ENCODE peak calls at places on chromosomes 11 and 22, in four cellular contexts. V is K562, X is H1, S is HepG2. M is an unnamed sample.

GRCh38 chr11:75801362-75802021 is 13.5 kb upstream of the UVRAG start:
- DNase-seq in V (no peak), X (no peak), S (no peak), M (no peak)

GRCh38 chr22:23779083-23779482 is 6.4 kb downstream of the MMP11 start:
- DNase-seq in V (no peak), X (no peak), S (no peak), M (no peak)

GRCh38 chr11:133533205-133533604 is 904 bp upstream of the OPCML start:
- DNase-seq in V (no peak), X (no peak), S (no peak), M (no peak)

GRCh38 chr22:46119729-46120419 is 30.5 kb upstream of the PPARA start:
- DNase-seq in V (peak), X (no peak), S (no peak), M (no peak)

GRCh38 chr11:130765951-130766649 is 150.2 kb downstream of the SNX19 start:
- DNase-seq in V (no peak), X (no peak), S (no peak), M (no peak)

GRCh38 chr22:46007848-46008261 is 30.9 kb upstream of the WNT7B start:
- DNase-seq in V (no peak), X (no peak), S (no peak), M (peak)

GRCh38 chr11:328012-328411 is 7.4 kb upstream of the IFITM3 start:
- DNase-seq in V (no peak), X (no peak), S (no peak), M (no peak)

GRCh38 chr11:22304337-22304961 is 33.7 kb upstream of the SLC17A6 start:
- DNase-seq in V (peak), X (no peak), S (peak), M (peak)

GRCh38 chr11:5234390-5234834 is at the start of gene HBD:
- DNase-seq in V (no peak), X (no peak), S (no peak), M (no peak)

GRCh38 chr22:46576556-46577351 is 39.3 kb upstream of the CELSR1 start:
- DNase-seq in V (peak), X (no peak), S (no peak), M (no peak)

GRCh38 chr11:69054397-69055211 is 5.9 kb downstream of the TPCN2 start:
- DNase-seq in V (no peak), X (no peak), S (no peak), M (no peak)

GRCh38 chr22:46619240-46619829 is 851 bp upstream of the GRAMD4 start:
- DNase-seq in V (no peak), X (no peak), S (no peak), M (no peak)

GRCh38 chr11:95135880-95136279 is 46.2 kb downstream of the ENDOD1 start:
- DNase-seq in V (no peak), X (no peak), S (no peak), M (no peak)

GRCh38 chr11:73195191-73196007 is 22.7 kb upstream of the P2RY2 start:
- DNase-seq in V (no peak), X (no peak), S (peak), M (no peak)

GRCh38 chr11:127639916-127640315 is 639.3 kb upstream of the KIRREL3 start:
- DNase-seq in V (no peak), X (no peak), S (no peak), M (peak)

GRCh38 chr11:62552931-62553838 is 6.6 kb upstream of the AHNAK start:
- DNase-seq in V (peak), X (peak), S (no peak), M (peak)

GRCh38 chr11:48034926-48035876 is 54.8 kb downstream of the PTPRJ start:
- DNase-seq in V (no peak), X (no peak), S (no peak), M (no peak)
- TF ChIP-seq POLR2AphosphoS5 in V (no peak), X (no peak), S (no peak), M (no peak)

GRCh38 chr11:93477684-93478234 is 65.4 kb downstream of the SMCO4 start:
- DNase-seq in V (no peak), X (no peak), S (no peak), M (peak)

GRCh38 chr11:93476796-93477195 is 66.4 kb downstream of the SMCO4 start:
- DNase-seq in V (no peak), X (no peak), S (no peak), M (no peak)

GRCh38 chr11:93468286-93468685 is 74.9 kb downstream of the SMCO4 start:
- DNase-seq in V (no peak), X (no peak), S (no peak), M (no peak)

GRCh38 chr11:93478841-93479240 is 64.3 kb downstream of the SMCO4 start:
- DNase-seq in V (no peak), X (no peak), S (no peak), M (no peak)

DNA sequence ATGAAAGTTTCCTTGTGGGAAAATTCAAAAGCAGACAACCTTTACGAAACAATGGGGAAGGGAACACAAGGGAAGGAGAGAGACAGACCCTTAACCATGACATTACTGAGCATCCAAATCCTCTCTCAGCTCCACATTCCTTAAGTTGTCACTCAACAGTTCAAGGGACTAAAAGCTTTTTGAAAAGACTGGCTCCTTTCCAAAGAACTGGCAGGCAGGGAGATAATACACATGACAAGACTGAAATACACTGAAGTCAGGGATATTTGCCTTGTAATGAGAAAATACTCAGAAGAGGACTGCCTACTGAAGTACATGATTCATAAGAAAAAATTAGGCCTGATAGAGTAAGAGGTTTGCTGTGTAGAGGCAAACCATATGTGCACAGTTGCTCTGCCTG is 69.1 kb downstream of the SMCO4 start:
- DNase-seq in V (no peak), X (no peak), S (no peak), M (no peak)
- TF ChIP-seq JUN in V (no peak), X (no peak), S (no peak), M (no peak)

DNA sequence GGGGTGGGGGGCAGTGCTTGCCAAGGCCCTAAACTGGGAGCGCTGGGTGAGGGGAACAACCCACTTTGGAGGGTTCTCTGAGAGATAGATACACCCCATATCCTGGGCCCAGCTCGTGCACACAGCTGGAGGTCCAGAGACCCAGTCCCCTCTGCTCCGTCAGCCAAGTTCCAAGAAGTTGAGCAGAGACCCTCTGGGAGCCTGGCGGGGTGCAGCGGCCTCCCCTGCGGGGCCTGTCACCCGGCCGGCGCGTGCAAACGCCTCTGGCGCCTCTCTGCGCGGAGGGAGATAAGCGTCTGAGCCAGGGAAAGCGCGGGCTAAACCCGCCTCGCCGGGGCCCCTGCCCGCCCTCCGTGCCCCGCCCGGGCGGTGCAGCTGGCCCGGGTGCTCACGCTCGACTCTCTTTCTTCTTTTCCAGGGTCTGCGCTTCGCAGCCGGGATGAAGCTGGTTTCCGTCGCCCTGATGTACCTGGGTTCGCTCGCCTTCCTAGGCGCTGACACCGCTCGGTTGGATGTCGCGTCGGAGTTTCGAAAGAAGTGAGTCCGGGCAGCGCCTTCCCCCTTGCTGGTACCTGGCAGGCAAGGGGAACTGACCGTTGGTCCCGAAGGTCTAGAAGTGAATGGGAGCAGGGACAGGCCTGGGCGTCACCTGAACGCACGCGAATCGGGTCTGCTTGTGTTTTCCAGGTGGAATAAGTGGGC is 540 bp downstream of the ADM start:
- DNase-seq in V (no peak), X (peak), S (peak), M (no peak)
- TF ChIP-seq POLR2AphosphoS5 in V (no peak), X (no peak), S (no peak), M (no peak)

GRCh38 chr11:99973993-99974392 is 713.1 kb upstream of the ARHGAP42 start:
- DNase-seq in V (no peak), X (no peak), S (no peak), M (no peak)

GRCh38 chr11:99979052-99979451 is 708.0 kb upstream of the ARHGAP42 start:
- DNase-seq in V (no peak), X (no peak), S (no peak), M (no peak)
- TF ChIP-seq JUN in V (no peak), X (no peak), S (no peak), M (no peak)

GRCh38 chr11:83051760-83052671 is 19.7 kb downstream of the RAB30 start:
- DNase-seq in V (no peak), X (no peak), S (no peak), M (peak)
- TF ChIP-seq POLR2AphosphoS5 in V (no peak), X (no peak), S (no peak), M (no peak)

DNA sequence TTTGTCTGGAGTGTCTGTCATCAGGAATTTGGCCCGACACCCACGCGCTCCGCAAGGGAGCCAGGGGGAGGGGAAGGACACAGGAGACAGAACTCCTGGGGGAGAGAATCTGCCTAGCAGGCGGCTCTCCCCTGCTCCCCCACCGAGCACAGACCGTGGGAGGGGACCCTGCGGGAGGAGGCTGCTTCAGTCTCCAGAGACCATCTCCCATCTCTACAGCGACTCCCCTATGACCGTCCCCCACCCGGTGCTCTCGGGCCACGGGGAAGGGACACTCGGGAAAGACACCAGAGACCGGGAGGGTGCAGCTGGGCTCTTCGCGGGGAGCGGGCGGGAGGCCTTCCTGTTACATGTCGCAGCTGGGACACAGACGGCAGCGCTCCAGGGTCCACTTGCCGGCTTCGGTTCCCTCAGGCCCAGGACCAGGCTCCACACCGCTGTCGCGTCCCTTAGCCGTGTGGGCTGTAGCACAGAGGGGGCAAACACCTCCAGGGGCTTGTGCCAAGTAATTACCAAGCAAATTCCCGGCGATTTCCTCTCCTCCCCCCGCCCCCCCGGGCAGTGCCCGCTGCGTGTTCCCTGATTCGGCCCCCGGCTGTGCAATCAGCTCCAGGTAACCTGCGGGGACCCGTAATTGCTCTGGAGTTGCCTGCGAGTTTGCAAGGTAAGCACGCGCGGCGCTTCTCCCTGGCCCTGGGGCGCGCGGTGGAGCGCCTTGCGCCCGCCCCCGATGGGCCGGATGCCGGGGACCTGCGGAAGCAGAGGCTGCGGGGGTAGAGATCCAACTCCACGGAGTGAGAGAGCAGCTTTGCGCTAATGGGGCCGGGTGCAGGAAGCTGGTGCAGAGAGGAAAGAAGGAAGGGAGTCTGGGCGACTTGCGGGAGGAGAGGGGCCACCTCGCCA is 155.1 kb upstream of the CADM1 start:
- DNase-seq in V (no peak), X (peak), S (no peak), M (no peak)
- TF ChIP-seq JUN in V (no peak), X (no peak), S (no peak), M (no peak)

DNA sequence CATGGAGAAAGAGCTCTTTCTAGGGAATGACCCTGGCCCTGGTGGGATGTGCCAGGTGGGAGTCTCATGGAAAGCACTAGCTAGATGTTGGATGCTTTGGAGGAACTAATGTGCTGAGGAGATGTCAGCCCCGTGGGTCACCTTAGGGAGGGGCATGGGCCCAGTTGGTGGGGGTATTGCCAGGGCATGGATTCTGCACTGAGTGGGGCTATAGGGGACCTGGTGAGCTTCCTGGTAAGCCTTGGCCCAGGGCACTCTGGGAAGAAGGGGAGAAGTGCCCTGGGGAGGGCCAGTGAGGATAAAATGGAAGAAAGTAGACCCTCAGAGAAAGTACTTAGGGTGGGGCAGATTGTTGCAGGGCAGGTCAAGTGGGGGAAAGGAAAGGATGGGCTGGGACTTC is 65.2 kb upstream of the SORL1-AS1 start:
- DNase-seq in V (no peak), X (no peak), S (no peak), M (no peak)
- TF ChIP-seq POLR2AphosphoS5 in V (no peak), X (no peak), S (no peak), M (no peak)

DNA sequence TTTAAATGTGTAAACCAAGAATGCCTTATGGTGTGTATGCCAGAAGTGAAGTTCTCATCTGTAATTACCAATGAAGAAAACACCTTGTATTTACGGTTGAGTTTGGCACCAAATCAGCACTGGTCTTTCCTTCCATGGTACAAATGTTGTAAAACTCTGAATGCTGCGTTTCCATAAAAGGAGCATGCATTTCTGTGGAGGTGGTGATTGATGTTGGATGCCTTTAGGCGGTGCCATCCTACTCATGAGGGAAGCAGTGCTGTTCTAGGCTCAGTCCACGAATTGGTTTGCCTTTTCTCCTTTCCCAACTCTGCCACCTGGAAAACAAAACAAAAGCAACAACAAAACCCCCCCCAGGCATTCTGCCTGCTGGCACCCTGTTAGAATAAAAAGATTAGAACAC is 124.4 kb downstream of the TEAD1 start:
- DNase-seq in V (no peak), X (no peak), S (no peak), M (no peak)
- TF ChIP-seq JUN in V (no peak), X (no peak), S (no peak), M (no peak)

DNA sequence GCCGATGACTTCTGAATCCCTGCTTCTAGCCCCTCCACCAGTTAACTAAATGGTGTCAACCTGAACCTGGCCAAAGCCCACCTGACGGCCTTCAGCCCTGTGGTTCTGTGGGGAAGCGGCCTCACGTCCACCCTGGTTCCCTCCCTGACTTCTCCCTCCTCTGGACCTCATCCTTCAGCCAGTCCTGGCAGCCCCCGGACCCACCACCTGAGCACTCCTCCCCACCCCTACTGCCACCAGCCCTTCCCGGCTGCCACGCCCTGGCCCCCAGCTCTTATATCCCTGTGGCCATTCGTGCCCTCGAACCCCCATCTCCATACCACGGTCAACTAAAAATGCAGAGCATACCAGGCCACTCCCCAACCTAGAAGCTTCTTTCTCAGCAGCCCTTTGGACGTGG is 4.2 kb upstream of the MDK start:
- DNase-seq in V (no peak), X (no peak), S (no peak), M (no peak)
- TF ChIP-seq POLR2AphosphoS5 in V (no peak), X (no peak), S (no peak), M (no peak)

DNA sequence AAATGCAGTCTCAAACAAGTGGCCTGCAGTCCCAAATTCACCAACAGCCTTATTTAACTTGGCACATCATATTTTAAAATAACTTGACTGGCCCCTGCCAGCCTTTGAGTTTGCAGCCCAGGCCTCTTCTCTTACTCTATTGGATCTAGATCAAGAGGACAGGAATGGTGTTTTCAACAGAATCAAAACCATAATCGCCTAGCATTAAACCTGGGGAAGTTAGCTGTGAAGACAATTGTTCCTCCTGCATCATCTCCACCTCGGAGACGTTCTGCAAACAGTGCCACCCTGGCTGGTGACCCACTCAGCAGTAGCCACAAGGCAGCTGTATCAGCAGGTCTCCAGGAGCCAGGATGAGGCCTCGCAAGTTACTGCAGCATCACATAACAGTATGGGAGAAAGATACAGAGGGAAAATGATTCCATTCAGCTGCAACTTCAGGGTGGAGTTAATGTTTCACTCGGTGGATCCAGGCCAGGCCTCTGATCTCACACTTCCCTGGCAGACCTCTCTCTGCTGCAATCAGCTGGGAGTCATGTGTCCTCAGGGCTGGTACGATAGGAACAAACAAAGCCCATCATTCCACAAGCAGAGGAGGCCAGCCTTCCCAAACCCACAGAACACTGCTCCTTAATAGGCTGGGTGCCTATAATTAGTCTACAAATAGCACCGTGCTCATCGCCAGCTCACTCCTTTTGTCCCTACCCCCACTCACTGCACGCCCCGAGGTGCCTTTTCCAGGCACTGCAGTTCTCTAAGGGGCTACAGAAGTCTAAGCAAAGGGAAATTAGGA is 18.6 kb upstream of the SCN2B start:
- DNase-seq in V (no peak), X (no peak), S (peak), M (peak)
- TF ChIP-seq JUN in V (no peak), X (no peak), S (peak), M (no peak)

M was measured in endothelial cell of umbilical vein.